ENCODE peak calls at places on chromosomes 11 and 22, in seven cellular contexts. C is vagina, W is H1, B is breast epithelium, T is stomach, Q is GM12878, X is prostate gland. O is an unnamed sample. For H3K4me1, the result is how much of the 10 kb centered on the place peaks cover.

GRCh38 chr11:57224537-57224936 is 12.5 kb downstream of the APLNR start:
- DNase-seq in T (no peak), X (no peak), Q (no peak), C (no peak), B (no peak), W (no peak), O (no peak)

GRCh38 chr11:46051102-46051501 is 70.2 kb downstream of the PHF21A start:
- DNase-seq in T (no peak), X (no peak), W (no peak), B (no peak), C (no peak), Q (no peak), O (no peak)

GRCh38 chr11:59144579-59145345 is 2.1 kb downstream of the FAM111A start:
- DNase-seq in X (peak), B (peak), T (peak), W (peak), Q (peak), C (peak), O (peak)

GRCh38 chr11:12441081-12441801 is 63.9 kb downstream of the PARVA start:
- DNase-seq in Q (no peak), X (no peak), T (no peak), W (no peak), B (no peak), C (no peak), O (no peak)

GRCh38 chr22:26805131-26805530 is 147.7 kb downstream of the MIAT start:
- DNase-seq in W (no peak), Q (no peak), T (no peak), X (no peak), B (no peak), C (no peak), O (no peak)

GRCh38 chr11:35335226-35335625 is 84.1 kb downstream of the SLC1A2 start:
- DNase-seq in C (no peak), T (no peak), Q (no peak), X (no peak), W (no peak), B (no peak), O (no peak)

GRCh38 chr11:79421820-79422219 is 19.0 kb downstream of the TENM4 start:
- DNase-seq in C (no peak), T (no peak), B (no peak), X (no peak), W (no peak), Q (no peak), O (no peak)

GRCh38 chr22:16962501-16962900 is 45.5 kb downstream of the GAB4 start:
- DNase-seq in X (no peak), W (no peak), B (no peak), Q (no peak), T (no peak), C (peak), O (peak)

GRCh38 chr11:9574556-9574805 is 1.0 kb downstream of the WEE1 start:
- DNase-seq in B (no peak), W (no peak), Q (no peak), T (peak), X (peak), C (no peak), O (no peak)

GRCh38 chr11:34263462-34264186 is 94.2 kb downstream of the ABTB2 start:
- DNase-seq in W (no peak), C (no peak), X (peak), Q (no peak), B (peak), T (peak), O (no peak)

GRCh38 chr22:40009231-40009769 is 14.5 kb downstream of the FAM83F start:
- DNase-seq in X (peak), B (no peak), C (no peak), Q (no peak), W (peak), T (peak), O (no peak)

GRCh38 chr11:5679811-5680210 is 5.1 kb downstream of the TRIM5 start:
- DNase-seq in B (no peak), C (no peak), T (no peak), X (no peak), W (no peak), Q (no peak), O (no peak)

GRCh38 chr11:114433376-114433775 is 5.9 kb upstream of the REXO2 start:
- DNase-seq in B (no peak), X (no peak), Q (no peak), T (no peak), C (no peak), W (no peak), O (no peak)

GRCh38 chr22:39234157-39234793 is 10.5 kb downstream of the PDGFB start:
- DNase-seq in T (no peak), W (peak), B (no peak), X (no peak), C (no peak), Q (no peak), O (no peak)

GRCh38 chr22:45262931-45263789 is 21.6 kb upstream of the UPK3A start:
- DNase-seq in C (no peak), T (no peak), B (no peak), W (no peak), Q (peak), X (no peak), O (no peak)

GRCh38 chr11:114080219-114080618 is 20.7 kb downstream of the ZBTB16 start:
- DNase-seq in Q (no peak), X (no peak), B (no peak), W (no peak), C (no peak), T (no peak), O (no peak)

GRCh38 chr11:77093056-77093891 is 9.4 kb upstream of the OMP start:
- DNase-seq in X (no peak), B (no peak), W (no peak), Q (no peak), T (no peak), C (no peak), O (no peak)

GRCh38 chr11:110077866-110078325 is 15.3 kb upstream of the ZC3H12C start:
- DNase-seq in W (no peak), B (no peak), Q (peak), C (no peak), T (no peak), X (no peak), O (no peak)

GRCh38 chr11:27216268-27217149 is 146.5 kb downstream of the CCDC34 start:
- DNase-seq in T (no peak), B (no peak), Q (no peak), W (peak), C (no peak), X (no peak), O (no peak)

GRCh38 chr11:78416285-78417174 is 1.1 kb downstream of the GAB2 start:
- DNase-seq in Q (no peak), X (peak), B (peak), T (peak), W (peak), C (peak), O (peak)

GRCh38 chr11:121282376-121282775 is 10.2 kb upstream of the SC5D start:
- DNase-seq in T (no peak), C (no peak), B (no peak), Q (no peak), W (no peak), X (no peak), O (no peak)

GRCh38 chr11:70389191-70389590 is 9.1 kb upstream of the CTTN start:
- DNase-seq in Q (no peak), B (no peak), T (no peak), C (no peak), X (no peak), W (no peak), O (no peak)

GRCh38 chr11:91804057-91804456 is 420.6 kb upstream of the FAT3 start:
- DNase-seq in C (no peak), X (no peak), W (peak), Q (no peak), B (no peak), T (no peak), O (no peak)

GRCh38 chr22:17120711-17121234 is 387 bp downstream of the TMEM121B start:
- DNase-seq in Q (no peak), C (no peak), T (no peak), X (no peak), W (peak), B (no peak), O (no peak)

GRCh38 chr11:126719740-126720139 is 280.8 kb downstream of the KIRREL3 start:
- DNase-seq in X (no peak), B (no peak), W (no peak), T (no peak), Q (no peak), C (no peak), O (no peak)

GRCh38 chr11:75934851-75935250 is 119.8 kb downstream of the UVRAG start:
- DNase-seq in X (no peak), Q (no peak), C (no peak), B (no peak), W (no peak), T (no peak), O (no peak)

GRCh38 chr11:42329930-42330555 is 870.6 kb upstream of the LRRC4C start:
- DNase-seq in Q (no peak), C (no peak), W (no peak), T (no peak), B (peak), X (peak), O (no peak)

GRCh38 chr11:16986434-16987204 is 27.6 kb downstream of the PLEKHA7 start:
- DNase-seq in T (peak), W (no peak), C (no peak), B (peak), Q (peak), X (peak), O (no peak)

GRCh38 chr11:76672431-76673163 is 2.0 kb upstream of the LRRC32 start:
- DNase-seq in B (no peak), W (no peak), X (no peak), Q (peak), C (no peak), T (no peak), O (no peak)

GRCh38 chr11:43685483-43685882 is 4.9 kb downstream of the HSD17B12 start:
- DNase-seq in B (no peak), W (no peak), T (no peak), C (no peak), Q (no peak), X (no peak), O (no peak)

GRCh38 chr11:97772696-97773095 is 1248.1 kb upstream of the CNTN5 start:
- DNase-seq in C (no peak), T (no peak), W (no peak), X (no peak), Q (no peak), B (no peak), O (no peak)

DNA sequence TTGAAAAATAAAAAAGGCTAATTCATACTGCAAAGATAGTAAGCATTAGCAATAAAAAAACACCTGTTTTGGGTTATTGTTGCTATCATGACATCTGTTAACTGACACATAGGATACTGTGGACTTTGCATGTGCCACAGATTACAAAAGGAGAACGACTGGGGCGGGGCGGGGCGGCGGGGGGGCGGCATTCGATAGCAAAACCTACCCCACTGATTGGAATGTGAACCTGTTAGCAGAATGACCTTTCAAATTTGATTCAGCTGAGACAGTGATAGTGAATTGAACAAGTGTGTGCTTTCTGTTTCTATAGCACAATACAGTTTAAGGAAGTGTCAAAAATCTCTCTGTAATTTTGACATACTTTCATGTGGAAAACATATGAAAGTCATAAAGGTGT is 14.9 kb downstream of the MMP20 start:
- DNase-seq in C (no peak), W (no peak), X (no peak), B (no peak), T (no peak), Q (no peak), O (peak)
- TF ChIP-seq POLR2AphosphoS5 in C (no peak), W (no peak), X (no peak), B (no peak), T (no peak), Q (no peak), O (no peak)

GRCh38 chr11:118003021-118003423 is 16.8 kb downstream of the IL10RA start:
- DNase-seq in X (no peak), W (no peak), B (no peak), T (no peak), Q (no peak), C (no peak), O (no peak)
- H3K4me1 ChIP-seq in X (under half), W (under half), B (under half), T (under half), Q (half or more), C (under half), O (under half)

DNA sequence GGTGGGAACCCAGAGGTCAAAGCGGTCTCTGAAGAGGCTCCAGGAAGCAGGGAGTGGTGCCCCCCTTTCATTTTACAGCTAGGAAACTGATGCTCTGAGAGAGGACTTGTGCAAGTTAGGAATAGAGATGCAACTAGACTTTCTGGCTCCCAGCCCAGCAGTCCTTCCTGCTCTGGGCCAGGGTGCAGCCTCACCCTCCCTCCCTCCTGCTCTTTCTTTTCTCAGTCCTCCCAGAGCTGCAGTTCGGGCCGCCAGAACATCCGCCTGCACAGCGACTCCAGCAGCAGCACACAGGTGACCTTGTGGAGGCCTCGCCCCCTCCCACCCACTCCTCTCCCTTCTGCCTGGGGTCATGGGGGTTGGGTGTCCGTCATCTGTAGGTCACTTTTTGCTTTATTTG is 51.5 kb downstream of the LHFPL7 start:
- DNase-seq in C (no peak), T (peak), W (no peak), B (peak), X (peak), Q (no peak), O (no peak)
- TF ChIP-seq POLR2AphosphoS5 in C (no peak), T (peak), W (no peak), B (no peak), X (no peak), Q (no peak), O (no peak)

GRCh38 chr11:68379216-68379615 is 66.8 kb downstream of the LRP5 start:
- DNase-seq in C (no peak), W (no peak), B (no peak), X (no peak), Q (no peak), T (no peak), O (no peak)

GRCh38 chr11:68373810-68374501 is 61.6 kb downstream of the LRP5 start:
- DNase-seq in B (no peak), C (no peak), T (peak), Q (no peak), W (no peak), X (peak), O (no peak)

GRCh38 chr11:68375337-68375736 is 62.9 kb downstream of the LRP5 start:
- DNase-seq in X (no peak), W (no peak), C (no peak), B (no peak), T (no peak), Q (no peak), O (no peak)

GRCh38 chr11:68374531-68374930 is 62.1 kb downstream of the LRP5 start:
- DNase-seq in C (no peak), T (no peak), X (no peak), W (no peak), B (no peak), Q (no peak), O (no peak)

GRCh38 chr11:68377389-68377795 is 65.0 kb downstream of the LRP5 start:
- DNase-seq in C (no peak), W (no peak), B (no peak), X (no peak), T (no peak), Q (no peak), O (no peak)
- H3K4me1 ChIP-seq in C (half or more), W (under half), B (under half), X (under half), T (half or more), Q (under half), O (half or more)

GRCh38 chr11:60862171-60862570 is 5.2 kb upstream of the ZP1 start:
- DNase-seq in X (no peak), B (no peak), T (no peak), C (no peak), W (no peak), Q (no peak), O (no peak)

GRCh38 chr11:60860943-60861342 is 5.2 kb upstream of the PTGDR2 start:
- DNase-seq in X (no peak), T (no peak), B (no peak), C (no peak), Q (no peak), W (no peak), O (no peak)

GRCh38 chr11:60866911-60867870 is at the start of gene ZP1:
- DNase-seq in B (no peak), T (peak), C (no peak), X (peak), W (no peak), Q (no peak), O (no peak)

GRCh38 chr11:60864856-60865513 is 2.4 kb upstream of the ZP1 start:
- DNase-seq in B (no peak), C (no peak), Q (no peak), X (no peak), W (no peak), T (no peak), O (no peak)

GRCh38 chr11:60863550-60864521 is 3.5 kb upstream of the ZP1 start:
- DNase-seq in X (no peak), B (no peak), W (no peak), T (no peak), Q (no peak), C (no peak), O (no peak)
- TF ChIP-seq POLR2AphosphoS5 in X (no peak), B (no peak), W (no peak), T (no peak), Q (no peak), C (no peak), O (no peak)